ENCODE peak calls at places on chromosomes 1 and 21, in six cellular contexts. R is foreskin melanocyte; H is stimulated activated naive CD8-positive, alpha-beta T cell treated with anti-CD3 and anti-CD28 coated beads, Interleukin-15, amount 100 ng/mL, for 72 hours; S is T-helper 1 cell; Q is T47D; Y is left ventricle myocardium inferior. J is an unnamed sample.

GRCh38 chr1:208942394-208942793 is 641.1 kb upstream of the CAMK1G start:
- DNase-seq in Q (no peak), R (no peak), Y (no peak), S (no peak), H (no peak), J (no peak)

GRCh38 chr21:44718571-44718970 is 7.2 kb upstream of the TSPEAR start:
- DNase-seq in H (no peak), S (no peak), Q (no peak), R (no peak), Y (no peak), J (no peak)

GRCh38 chr1:77282187-77282865 is 507 bp downstream of the AK5 start:
- DNase-seq in R (no peak), H (no peak), Y (no peak), Q (peak), S (peak), J (peak)

GRCh38 chr1:5756434-5757176 is 235.6 kb downstream of the NPHP4 start:
- DNase-seq in S (no peak), Q (no peak), Y (no peak), R (no peak), H (no peak), J (no peak)

GRCh38 chr1:232667094-232667780 is 37.3 kb upstream of the SIPA1L2 start:
- DNase-seq in Q (no peak), H (no peak), Y (no peak), S (no peak), R (no peak), J (no peak)

GRCh38 chr1:29465755-29466154 is 229.4 kb downstream of the PTPRU start:
- DNase-seq in H (no peak), Y (no peak), R (no peak), Q (peak), S (no peak), J (no peak)

GRCh38 chr1:101314244-101314643 is 77.4 kb downstream of the S1PR1 start:
- DNase-seq in R (no peak), H (no peak), S (no peak), Q (no peak), Y (no peak), J (no peak)

GRCh38 chr1:26677306-26678115 is 18.3 kb upstream of the ARID1A start:
- DNase-seq in S (peak), R (no peak), Y (peak), H (peak), Q (peak), J (peak)

GRCh38 chr1:75423616-75424015 is 187.3 kb downstream of the SLC44A5 start:
- DNase-seq in S (no peak), R (no peak), H (no peak), Q (no peak), Y (no peak), J (no peak)

GRCh38 chr1:194618101-194618500 is 1431.7 kb upstream of the B3GALT2 start:
- DNase-seq in S (no peak), R (no peak), Q (no peak), H (no peak), Y (no peak), J (no peak)

GRCh38 chr1:24898909-24899439 is 31.1 kb downstream of the RUNX3 start:
- DNase-seq in H (no peak), Y (no peak), S (no peak), Q (no peak), R (no peak), J (no peak)

GRCh38 chr1:117611894-117612481 is 6.1 kb downstream of the TENT5C start:
- DNase-seq in Q (no peak), H (no peak), S (no peak), R (no peak), Y (no peak), J (no peak)

GRCh38 chr1:89800718-89801117 is 20.1 kb upstream of the LRRC8D start:
- DNase-seq in R (no peak), Q (no peak), S (no peak), Y (no peak), H (no peak), J (no peak)

GRCh38 chr1:9628541-9629444 is 22.7 kb upstream of the PIK3CD start:
- DNase-seq in S (peak), H (peak), Y (no peak), R (no peak), Q (no peak), J (no peak)

GRCh38 chr1:54054438-54054749 is 986 bp downstream of the TCEANC2 start:
- DNase-seq in H (no peak), Q (no peak), S (no peak), Y (no peak), R (no peak), J (no peak)